ENCODE peak calls at places on chromosomes 3 and 15, in eight cellular contexts. B is cardiac muscle cell, R is IMR-90, V is transverse colon, S is fibroblast of lung, G is heart left ventricle, E is tibial nerve, L is lower lobe of right lung. N is an unnamed sample.

GRCh38 chr3:56775931-56776461 is 25.8 kb downstream of the ARHGEF3 start:
- DNase-seq in B (no peak), R (peak), V (no peak), S (no peak), G (no peak), E (no peak), L (no peak), N (no peak)

GRCh38 chr15:34799149-34799824 is 3.9 kb upstream of the ACTC1 start:
- DNase-seq in B (peak), R (no peak), V (no peak), S (peak), G (peak), E (no peak), L (no peak), N (peak)

GRCh38 chr3:187942658-187943241 is 197.5 kb upstream of the BCL6 start:
- DNase-seq in B (no peak), R (no peak), V (no peak), S (no peak), G (no peak), E (no peak), L (no peak), N (no peak)

GRCh38 chr3:79056498-79056897 is 711.3 kb downstream of the ROBO1 start:
- DNase-seq in B (no peak), R (no peak), V (no peak), S (no peak), G (no peak), E (no peak), L (no peak), N (no peak)

GRCh38 chr15:101031203-101031602 is 112.0 kb downstream of the LRRK1 start:
- DNase-seq in B (peak), R (peak), V (peak), S (peak), G (no peak), E (no peak), L (no peak), N (peak)

GRCh38 chr15:75636026-75636425 is 4.0 kb downstream of the IMP3 start:
- DNase-seq in B (no peak), R (no peak), V (no peak), S (no peak), G (no peak), E (no peak), L (no peak), N (no peak)

GRCh38 chr3:122102191-122102935 is 47.2 kb downstream of the CD86 start:
- DNase-seq in B (no peak), R (no peak), V (no peak), S (no peak), G (no peak), E (no peak), L (no peak), N (no peak)

GRCh38 chr3:159733194-159733860 is 255.3 kb upstream of the IL12A start:
- DNase-seq in B (peak), R (peak), V (no peak), S (peak), G (no peak), E (no peak), L (no peak), N (no peak)

GRCh38 chr15:51982013-51982769 is 10.6 kb upstream of the LEO1 start:
- DNase-seq in B (peak), R (peak), V (no peak), S (peak), G (no peak), E (no peak), L (no peak), N (no peak)

GRCh38 chr3:123202451-123202850 is 708 bp downstream of the SEC22A start:
- DNase-seq in B (no peak), R (peak), V (no peak), S (no peak), G (no peak), E (no peak), L (no peak), N (peak)

GRCh38 chr3:126474498-126475410 is 937 bp downstream of the ZXDC start:
- DNase-seq in B (peak), R (peak), V (peak), S (peak), G (no peak), E (no peak), L (peak), N (peak)

GRCh38 chr3:127208483-127209100 is 15.7 kb downstream of the PRR23E start:
- DNase-seq in B (no peak), R (no peak), V (no peak), S (no peak), G (peak), E (no peak), L (no peak), N (no peak)

GRCh38 chr15:62889141-62889661 is 153.3 kb upstream of the TPM1 start:
- DNase-seq in B (no peak), R (no peak), V (no peak), S (no peak), G (no peak), E (no peak), L (no peak), N (no peak)

GRCh38 chr3:122962149-122962548 is 65.4 kb downstream of the SEMA5B start:
- DNase-seq in B (no peak), R (no peak), V (no peak), S (no peak), G (no peak), E (no peak), L (no peak), N (no peak)

GRCh38 chr3:146640955-146641867 is 36.1 kb upstream of the PLSCR5 start:
- DNase-seq in B (peak), R (peak), V (no peak), S (peak), G (no peak), E (no peak), L (no peak), N (peak)

GRCh38 chr15:60720493-60721231 is 241.7 kb upstream of the ICE2 start:
- DNase-seq in B (no peak), R (no peak), V (no peak), S (no peak), G (no peak), E (no peak), L (no peak), N (no peak)

GRCh38 chr15:83695901-83696425 is 42.0 kb downstream of the ADAMTSL3 start:
- DNase-seq in B (peak), R (no peak), V (no peak), S (no peak), G (no peak), E (no peak), L (no peak), N (no peak)

GRCh38 chr3:36964827-36965226 is 20.0 kb upstream of the TRANK1 start:
- DNase-seq in B (no peak), R (no peak), V (no peak), S (no peak), G (no peak), E (no peak), L (no peak), N (no peak)

GRCh38 chr3:59407425-59407824 is 357.6 kb upstream of the CFAP20DC start:
- DNase-seq in B (no peak), R (no peak), V (no peak), S (no peak), G (no peak), E (no peak), L (no peak), N (no peak)

GRCh38 chr15:89551502-89551901 is 23.8 kb upstream of the TICRR start:
- DNase-seq in B (no peak), R (no peak), V (no peak), S (no peak), G (no peak), E (no peak), L (no peak), N (no peak)

GRCh38 chr15:69854521-69855171 is 243.1 kb downstream of the TLE3 start:
- DNase-seq in B (peak), R (peak), V (no peak), S (peak), G (no peak), E (no peak), L (no peak), N (no peak)

GRCh38 chr15:75037685-75038084 is 14.3 kb downstream of the PPCDC start:
- DNase-seq in B (no peak), R (no peak), V (no peak), S (no peak), G (no peak), E (no peak), L (no peak), N (no peak)

GRCh38 chr3:97984061-97984460 is 11.8 kb upstream of the RIOX2 start:
- DNase-seq in B (no peak), R (no peak), V (no peak), S (no peak), G (no peak), E (no peak), L (no peak), N (no peak)

GRCh38 chr15:91853501-91853967 is at the start of gene SLCO3A1:
- DNase-seq in B (peak), R (peak), V (peak), S (peak), G (peak), E (peak), L (peak), N (peak)

GRCh38 chr15:75176404-75176761 is 25.3 kb upstream of the C15orf39 start:
- DNase-seq in B (no peak), R (no peak), V (no peak), S (no peak), G (no peak), E (no peak), L (peak), N (no peak)

GRCh38 chr15:70245932-70246622 is 148.4 kb upstream of the TLE3 start:
- DNase-seq in B (peak), R (peak), V (peak), S (peak), G (no peak), E (no peak), L (peak), N (no peak)

GRCh38 chr3:42256135-42256819 is 9.7 kb downstream of the CCK start:
- DNase-seq in B (peak), R (peak), V (no peak), S (peak), G (no peak), E (no peak), L (no peak), N (no peak)

GRCh38 chr3:55486101-55486856 is 827 bp downstream of the WNT5A start:
- DNase-seq in B (peak), R (peak), V (peak), S (peak), G (peak), E (no peak), L (peak), N (peak)

GRCh38 chr3:98962189-98962930 is 60.9 kb upstream of the DCBLD2 start:
- DNase-seq in B (peak), R (peak), V (no peak), S (peak), G (no peak), E (no peak), L (no peak), N (no peak)

GRCh38 chr3:183116051-183116614 is 16.8 kb upstream of the MCCC1 start:
- DNase-seq in B (no peak), R (no peak), V (peak), S (no peak), G (no peak), E (no peak), L (no peak), N (peak)

GRCh38 chr3:126512916-126513650 is 4.5 kb downstream of the UROC1 start:
- DNase-seq in B (no peak), R (no peak), V (no peak), S (no peak), G (peak), E (no peak), L (peak), N (no peak)

GRCh38 chr15:45710657-45711056 is 75.8 kb downstream of the SQOR start:
- DNase-seq in B (no peak), R (no peak), V (peak), S (no peak), G (no peak), E (no peak), L (no peak), N (no peak)

GRCh38 chr3:172520332-172520831 is 2.8 kb downstream of the TNFSF10 start:
- DNase-seq in B (peak), R (peak), V (no peak), S (peak), G (no peak), E (no peak), L (no peak), N (no peak)

GRCh38 chr3:50276762-50277101 is 2.2 kb upstream of the LSMEM2 start:
- DNase-seq in B (no peak), R (no peak), V (no peak), S (no peak), G (no peak), E (no peak), L (no peak), N (no peak)

GRCh38 chr3:50275160-50275995 is 3.5 kb upstream of the LSMEM2 start:
- DNase-seq in B (no peak), R (no peak), V (no peak), S (no peak), G (no peak), E (no peak), L (no peak), N (no peak)

GRCh38 chr3:50278106-50278867 is 600 bp upstream of the LSMEM2 start:
- DNase-seq in B (no peak), R (no peak), V (no peak), S (no peak), G (no peak), E (no peak), L (no peak), N (no peak)

GRCh38 chr3:50274371-50275104 is 4.3 kb upstream of the LSMEM2 start:
- DNase-seq in B (peak), R (peak), V (peak), S (peak), G (no peak), E (no peak), L (peak), N (peak)

DNA sequence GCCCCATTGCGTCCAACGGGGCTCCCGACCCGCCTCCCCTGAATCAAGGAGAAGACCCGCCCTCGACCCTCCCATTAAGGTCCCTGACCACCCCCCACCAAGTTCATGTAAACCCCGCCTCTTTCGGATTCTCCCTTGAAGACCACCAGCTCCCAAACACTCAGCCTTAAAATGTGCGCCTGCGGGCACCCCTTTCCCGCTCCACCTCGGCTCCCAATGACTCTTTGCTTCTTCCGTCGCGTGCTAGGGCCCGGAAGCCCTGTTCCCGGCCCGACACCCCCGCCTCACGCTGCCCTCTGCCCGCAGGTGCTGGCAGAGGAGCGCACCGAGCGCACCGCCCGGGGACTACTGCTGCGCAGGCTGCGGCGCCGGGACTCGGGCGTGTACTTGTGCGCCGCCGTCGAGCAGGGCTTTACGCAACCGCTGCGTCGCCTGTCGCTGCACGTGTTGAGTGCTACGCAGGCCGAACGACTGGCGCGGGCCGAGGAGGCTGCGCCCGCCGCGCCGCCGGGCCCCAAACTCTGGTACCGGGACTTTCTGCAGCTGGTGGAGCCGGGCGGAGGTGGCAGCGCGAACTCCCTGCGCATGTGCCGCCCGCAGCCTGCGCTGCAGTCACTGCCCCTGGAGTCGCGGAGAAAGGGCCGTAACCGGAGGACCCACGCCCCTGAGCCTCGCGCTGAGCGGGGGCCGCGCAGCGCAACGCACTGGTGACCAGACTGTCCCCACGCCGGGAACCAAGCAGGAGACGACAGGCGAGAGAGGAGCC is 2.7 kb upstream of the LSMEM2 start:
- DNase-seq in B (no peak), R (no peak), V (no peak), S (no peak), G (no peak), E (no peak), L (no peak), N (no peak)
- H3K4me3 ChIP-seq in B (no peak), R (no peak), V (no peak), S (no peak), G (no peak), E (no peak), L (no peak), N (no peak)

GRCh38 chr15:77507911-77508310 is 87.2 kb downstream of the HMG20A start:
- DNase-seq in B (peak), R (peak), V (no peak), S (peak), G (no peak), E (peak), L (no peak), N (no peak)

GRCh38 chr15:77505556-77505955 is 84.9 kb downstream of the HMG20A start:
- DNase-seq in B (no peak), R (no peak), V (no peak), S (no peak), G (no peak), E (no peak), L (no peak), N (no peak)

GRCh38 chr15:77508541-77509505 is 88.1 kb downstream of the HMG20A start:
- DNase-seq in B (peak), R (peak), V (no peak), S (peak), G (no peak), E (peak), L (peak), N (no peak)

GRCh38 chr15:77506311-77507150 is 85.8 kb downstream of the HMG20A start:
- DNase-seq in B (peak), R (no peak), V (peak), S (peak), G (peak), E (peak), L (peak), N (no peak)

DNA sequence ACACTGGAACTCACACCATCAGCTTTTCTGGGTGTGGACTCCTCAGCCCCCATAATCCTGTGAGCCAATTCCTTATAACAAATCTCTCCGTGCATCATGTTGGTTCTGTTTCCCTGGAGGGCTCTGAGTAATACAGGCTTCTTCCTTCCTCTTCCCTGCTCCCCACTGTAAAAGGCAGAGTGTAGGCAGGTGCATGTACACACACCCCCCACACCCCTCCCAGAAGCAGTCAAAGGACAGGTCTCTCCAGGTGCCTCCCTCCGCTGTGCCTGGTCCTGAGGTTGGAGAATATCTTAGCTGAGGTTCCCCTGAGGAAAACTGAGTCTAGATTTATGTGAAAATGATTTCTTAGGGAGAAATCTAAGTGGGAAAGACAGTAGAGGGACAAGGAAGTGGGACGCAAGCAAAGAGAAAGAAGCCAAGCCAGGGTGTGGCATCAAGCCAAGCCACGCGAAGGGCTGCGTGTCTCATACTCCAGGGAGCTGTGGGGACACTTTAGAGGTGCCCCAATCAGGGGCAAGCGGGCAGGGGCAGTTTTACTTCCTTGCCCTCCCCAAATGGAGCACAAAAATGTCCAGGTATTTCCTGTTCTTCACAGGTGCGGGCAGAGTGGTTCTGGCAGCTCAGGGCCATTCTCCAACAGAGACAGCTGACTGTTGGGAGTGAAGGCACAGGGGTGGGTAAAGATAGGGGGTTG is 86.6 kb downstream of the HMG20A start:
- DNase-seq in B (peak), R (no peak), V (peak), S (peak), G (peak), E (peak), L (peak), N (no peak)
- H3K27ac ChIP-seq in B (no peak), R (no peak), V (peak), S (no peak), G (peak), E (peak), L (peak), N (no peak)

DNA sequence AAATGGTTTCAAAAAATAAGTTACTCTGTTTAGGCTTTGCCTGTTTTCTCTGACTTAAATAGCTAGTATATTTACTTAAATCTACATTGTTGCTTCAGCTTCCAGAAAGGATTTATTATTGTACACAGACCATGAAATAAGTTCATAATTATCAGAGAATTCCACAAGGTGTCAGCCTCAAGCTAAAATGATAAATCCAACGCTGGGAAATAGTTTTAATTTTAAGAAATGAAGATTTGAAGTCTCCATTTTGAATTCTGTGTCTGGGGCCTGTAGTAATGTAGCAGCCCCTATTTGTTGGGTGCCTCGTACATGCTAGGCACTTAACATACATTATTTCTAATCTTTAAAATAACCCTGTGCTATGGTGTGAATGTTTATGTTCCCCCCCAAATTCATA is 92.6 kb upstream of the KCNMB2 start:
- DNase-seq in B (peak), R (no peak), V (no peak), S (no peak), G (no peak), E (no peak), L (no peak), N (no peak)
- TF ChIP-seq CTCF in B (peak), R (no peak), V (no peak), S (no peak), G (no peak), E (no peak), L (no peak), N (no peak)

DNA sequence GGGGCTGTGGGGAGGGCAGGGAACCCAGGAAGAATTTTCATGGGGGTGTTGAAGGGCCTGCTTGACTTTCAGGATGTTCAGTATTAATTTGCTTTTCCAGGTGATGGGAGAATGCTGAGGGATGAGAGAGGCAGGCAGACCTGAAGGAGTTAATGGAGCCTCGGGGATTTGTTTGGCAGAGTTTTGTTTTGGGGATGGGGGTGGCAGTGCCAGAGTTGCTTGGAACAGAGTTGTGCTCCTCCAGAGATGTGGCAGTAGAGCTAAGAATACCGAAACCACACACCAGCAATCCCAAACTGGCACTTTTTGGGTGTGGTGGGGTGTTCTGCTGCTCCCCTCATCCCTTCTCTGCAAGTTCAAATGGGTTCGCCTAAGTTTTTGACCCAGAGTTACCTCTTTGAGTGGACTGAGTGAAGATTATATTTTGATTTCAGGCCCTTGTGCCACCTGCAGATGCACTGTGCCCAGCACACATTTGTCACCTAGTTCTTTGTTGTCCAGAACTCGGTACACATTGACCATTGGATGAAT is 1.6 kb downstream of the BOC start:
- DNase-seq in B (no peak), R (no peak), V (no peak), S (no peak), G (no peak), E (no peak), L (no peak), N (no peak)
- H3K4me3 ChIP-seq in B (peak), R (peak), V (peak), S (peak), G (peak), E (peak), L (peak), N (peak)

GRCh38 chr3:45656575-45657363 is 32.4 kb upstream of the SACM1L start:
- DNase-seq in B (peak), R (peak), V (peak), S (peak), G (peak), E (peak), L (peak), N (peak)
- H3K27ac ChIP-seq in B (no peak), R (no peak), V (peak), S (no peak), G (peak), E (peak), L (peak), N (no peak)